ENCODE peak calls at places on chromosomes 2 and 18, in four cellular contexts. One of them, this sample, is unnamed. For H3K9me3, the result is how much of the 10 kb centered on the place peaks cover.

GRCh38 chr2:189658808-189659207 is 2.5 kb upstream of the ASNSD1 start:
- DNase-seq in psoas muscle: no peak
- DNase-seq in aorta: no peak
- DNase-seq in heart left ventricle: no peak
- DNase-seq in this sample: no peak

GRCh38 chr2:86499326-86499725 is 58.2 kb downstream of the KDM3A start:
- DNase-seq in psoas muscle: no peak
- DNase-seq in heart left ventricle: no peak
- DNase-seq in aorta: no peak
- DNase-seq in this sample: no peak

GRCh38 chr18:362914-363295 is 95.1 kb upstream of the THOC1 start:
- DNase-seq in psoas muscle: no peak
- DNase-seq in aorta: no peak
- DNase-seq in heart left ventricle: no peak
- DNase-seq in this sample: no peak

GRCh38 chr2:226691265-226691664 is 108.4 kb downstream of the IRS1 start:
- DNase-seq in psoas muscle: no peak
- DNase-seq in aorta: no peak
- DNase-seq in heart left ventricle: no peak
- DNase-seq in this sample: no peak

GRCh38 chr2:241848761-241849615 is 9.7 kb downstream of the PDCD1 start:
- DNase-seq in psoas muscle: no peak
- DNase-seq in heart left ventricle: peak
- DNase-seq in aorta: peak
- DNase-seq in this sample: no peak

GRCh38 chr2:58569460-58570185 is 328.5 kb upstream of the FANCL start:
- DNase-seq in aorta: no peak
- DNase-seq in heart left ventricle: no peak
- DNase-seq in psoas muscle: no peak
- DNase-seq in this sample: no peak

GRCh38 chr18:79121746-79122474 is 52.7 kb downstream of the ATP9B start:
- DNase-seq in heart left ventricle: no peak
- DNase-seq in psoas muscle: no peak
- DNase-seq in aorta: no peak
- DNase-seq in this sample: no peak

GRCh38 chr2:174967693-174968260 is 37.4 kb downstream of the CHN1 start:
- DNase-seq in aorta: no peak
- DNase-seq in psoas muscle: no peak
- DNase-seq in heart left ventricle: no peak
- DNase-seq in this sample: no peak

GRCh38 chr2:132670961-132671781 is 1.2 kb upstream of the LYPD1 start:
- DNase-seq in heart left ventricle: no peak
- DNase-seq in psoas muscle: no peak
- DNase-seq in aorta: peak
- DNase-seq in this sample: peak

GRCh38 chr2:25714740-25715139 is 41.4 kb upstream of the DTNB start:
- DNase-seq in heart left ventricle: no peak
- DNase-seq in aorta: no peak
- DNase-seq in psoas muscle: no peak
- DNase-seq in this sample: no peak

GRCh38 chr2:207928079-207928478 is 97.2 kb downstream of the PLEKHM3 start:
- DNase-seq in heart left ventricle: no peak
- DNase-seq in psoas muscle: no peak
- DNase-seq in aorta: no peak
- DNase-seq in this sample: no peak

GRCh38 chr18:65753520-65753919 is 2.7 kb downstream of the CDH7 start:
- DNase-seq in heart left ventricle: no peak
- DNase-seq in psoas muscle: no peak
- DNase-seq in aorta: no peak
- DNase-seq in this sample: no peak

GRCh38 chr2:20595439-20596192 is 55.3 kb downstream of the HS1BP3 start:
- DNase-seq in heart left ventricle: peak
- DNase-seq in psoas muscle: peak
- DNase-seq in aorta: peak
- DNase-seq in this sample: no peak

GRCh38 chr2:7803515-7803914 is 878.3 kb upstream of the ID2 start:
- DNase-seq in aorta: no peak
- DNase-seq in heart left ventricle: no peak
- DNase-seq in psoas muscle: no peak
- DNase-seq in this sample: no peak

GRCh38 chr2:85652056-85652455 is 15.9 kb downstream of the SFTPB start:
- DNase-seq in psoas muscle: no peak
- DNase-seq in aorta: no peak
- DNase-seq in heart left ventricle: no peak
- DNase-seq in this sample: no peak

GRCh38 chr2:72965770-72966430 is 48.6 kb downstream of the EMX1 start:
- DNase-seq in aorta: no peak
- DNase-seq in psoas muscle: peak
- DNase-seq in heart left ventricle: no peak
- DNase-seq in this sample: no peak

GRCh38 chr18:8771930-8772329 is 66.6 kb downstream of the MTCL1 start:
- DNase-seq in heart left ventricle: peak
- DNase-seq in psoas muscle: no peak
- DNase-seq in aorta: no peak
- DNase-seq in this sample: no peak

DNA sequence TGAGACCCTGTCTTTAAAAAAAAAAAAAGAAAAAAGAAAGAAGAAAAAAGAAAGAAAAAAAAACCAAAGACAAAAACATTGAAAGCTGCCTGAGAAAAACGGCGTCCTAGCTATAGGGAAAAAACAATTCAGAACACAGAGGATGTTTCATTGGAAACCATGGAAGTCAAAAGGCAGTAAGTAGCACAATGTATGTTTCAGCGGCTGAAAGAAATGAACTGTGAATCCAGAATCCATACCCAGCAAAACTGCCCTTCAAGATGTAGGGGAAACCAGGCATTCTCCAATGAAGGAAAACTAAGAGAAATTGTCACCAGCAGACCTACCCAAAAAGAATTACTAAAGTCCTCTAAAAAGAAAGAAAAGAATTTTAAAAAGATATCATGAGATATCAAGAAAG is 27.6 kb downstream of the EVA1A start:
- DNase-seq in psoas muscle: no peak
- DNase-seq in aorta: no peak
- DNase-seq in heart left ventricle: no peak
- DNase-seq in this sample: no peak
- H3K9me3 ChIP-seq in psoas muscle: under half
- H3K9me3 ChIP-seq in aorta: under half
- H3K9me3 ChIP-seq in heart left ventricle: under half
- H3K9me3 ChIP-seq in this sample: under half

GRCh38 chr2:116517936-116518335 is 1296.6 kb upstream of the DDX18 start:
- DNase-seq in aorta: no peak
- DNase-seq in psoas muscle: no peak
- DNase-seq in heart left ventricle: no peak
- DNase-seq in this sample: no peak
- H3K9me3 ChIP-seq in aorta: under half
- H3K9me3 ChIP-seq in psoas muscle: under half
- H3K9me3 ChIP-seq in heart left ventricle: under half
- H3K9me3 ChIP-seq in this sample: under half

DNA sequence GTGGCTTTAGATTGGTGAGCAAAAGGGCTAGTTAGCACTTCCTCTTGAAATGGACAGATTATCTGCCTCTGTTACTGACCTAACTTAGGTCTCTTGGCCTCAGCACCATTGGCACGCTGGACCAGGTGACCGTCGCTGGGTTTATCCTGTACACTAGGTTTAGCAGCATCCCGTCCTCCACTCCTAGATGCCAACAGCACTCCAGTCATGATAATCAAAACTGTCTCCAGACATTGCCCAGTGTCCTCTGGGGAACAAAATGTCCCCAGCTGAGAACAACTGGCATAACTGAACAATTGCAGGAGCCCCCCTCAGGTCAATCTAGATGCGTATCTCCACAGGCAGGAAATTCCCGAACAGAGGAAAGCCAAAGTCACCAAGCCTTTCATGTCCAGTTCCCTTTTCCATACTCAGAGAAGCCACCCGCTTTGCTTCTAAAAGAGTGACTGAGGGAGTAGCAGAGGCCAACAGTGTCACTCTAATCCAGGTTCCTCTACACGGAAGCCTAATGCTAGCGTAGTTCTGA is 27.3 kb downstream of the E2F6 start:
- DNase-seq in heart left ventricle: no peak
- DNase-seq in psoas muscle: no peak
- DNase-seq in aorta: no peak
- DNase-seq in this sample: no peak
- H3K9me3 ChIP-seq in heart left ventricle: under half
- H3K9me3 ChIP-seq in psoas muscle: under half
- H3K9me3 ChIP-seq in aorta: under half
- H3K9me3 ChIP-seq in this sample: under half

GRCh38 chr2:80863166-80863714 is 558.7 kb upstream of the LRRTM1 start:
- DNase-seq in psoas muscle: no peak
- DNase-seq in heart left ventricle: no peak
- DNase-seq in aorta: no peak
- DNase-seq in this sample: no peak
- H3K9me3 ChIP-seq in psoas muscle: under half
- H3K9me3 ChIP-seq in heart left ventricle: under half
- H3K9me3 ChIP-seq in aorta: under half
- H3K9me3 ChIP-seq in this sample: under half

DNA sequence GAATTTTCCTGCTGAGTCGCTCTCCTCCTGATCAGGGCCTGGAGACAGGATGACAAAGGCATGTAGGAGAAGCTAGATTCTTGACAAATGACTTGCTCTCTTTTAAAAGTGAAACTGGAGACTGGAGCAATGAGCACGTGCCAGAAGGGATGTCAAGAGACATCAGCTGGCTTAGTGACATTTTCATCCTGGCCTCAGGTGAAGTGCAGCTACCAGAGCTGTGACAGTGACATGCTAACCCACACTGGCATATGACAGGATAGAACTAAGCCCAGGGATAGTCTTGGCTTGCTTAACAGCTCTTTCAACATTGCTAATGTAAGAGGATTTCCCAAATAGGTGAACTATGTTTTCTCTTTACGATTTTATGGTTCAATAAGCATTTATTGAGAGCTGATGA is 757.5 kb upstream of the DDX18 start:
- DNase-seq in heart left ventricle: no peak
- DNase-seq in psoas muscle: no peak
- DNase-seq in aorta: no peak
- DNase-seq in this sample: no peak
- H3K9me3 ChIP-seq in heart left ventricle: under half
- H3K9me3 ChIP-seq in psoas muscle: under half
- H3K9me3 ChIP-seq in aorta: under half
- H3K9me3 ChIP-seq in this sample: under half

GRCh38 chr2:33363599-33364300 is 112.7 kb upstream of the RASGRP3 start:
- DNase-seq in heart left ventricle: no peak
- DNase-seq in psoas muscle: no peak
- DNase-seq in aorta: no peak
- DNase-seq in this sample: no peak
- H3K9me3 ChIP-seq in heart left ventricle: under half
- H3K9me3 ChIP-seq in psoas muscle: under half
- H3K9me3 ChIP-seq in aorta: under half
- H3K9me3 ChIP-seq in this sample: under half

GRCh38 chr2:172531309-172531708 is 24.6 kb upstream of the PDK1 start:
- DNase-seq in heart left ventricle: no peak
- DNase-seq in aorta: no peak
- DNase-seq in psoas muscle: no peak
- DNase-seq in this sample: no peak
- H3K9me3 ChIP-seq in heart left ventricle: under half
- H3K9me3 ChIP-seq in aorta: under half
- H3K9me3 ChIP-seq in psoas muscle: under half
- H3K9me3 ChIP-seq in this sample: under half

GRCh38 chr18:71442830-71443229 is 1101.3 kb downstream of the CBLN2 start:
- DNase-seq in psoas muscle: no peak
- DNase-seq in heart left ventricle: no peak
- DNase-seq in aorta: no peak
- DNase-seq in this sample: no peak

DNA sequence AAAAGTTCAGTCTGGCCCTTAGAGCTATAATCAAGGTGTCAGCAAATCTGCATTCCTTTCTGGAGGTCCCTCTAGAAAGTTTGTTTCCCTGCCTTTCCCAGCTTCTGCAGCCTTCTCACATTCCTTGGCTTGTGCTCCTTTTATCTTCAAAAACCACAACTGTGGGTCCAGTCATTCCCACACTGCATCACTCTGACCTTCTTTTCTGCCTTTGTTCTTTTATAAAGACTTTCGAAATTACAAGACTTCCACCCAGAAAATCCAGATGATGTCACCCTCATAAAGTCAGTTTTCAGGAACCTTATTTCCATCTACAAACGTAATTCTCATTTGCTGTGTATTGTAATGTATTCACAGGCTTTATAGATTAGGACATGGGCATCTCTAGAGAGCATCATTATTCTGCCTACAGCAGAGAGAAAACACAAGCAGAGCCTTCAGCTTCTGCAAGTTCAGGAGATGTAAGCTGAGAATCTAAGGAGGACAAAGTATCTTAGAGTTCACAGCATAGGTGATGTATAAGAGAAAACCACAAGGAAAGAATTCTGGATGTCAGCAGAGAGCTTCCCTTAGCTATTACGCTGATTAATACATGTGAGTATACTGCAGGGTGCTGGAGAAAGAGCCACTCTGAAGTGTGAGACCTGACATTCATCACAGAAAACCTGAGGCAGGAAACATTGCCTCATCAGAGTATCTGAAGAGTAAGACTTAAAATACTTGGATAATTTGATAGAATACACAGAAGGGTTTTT is 1100.2 kb downstream of the CBLN2 start:
- DNase-seq in aorta: no peak
- DNase-seq in psoas muscle: no peak
- DNase-seq in heart left ventricle: no peak
- DNase-seq in this sample: no peak
- H3K9me3 ChIP-seq in aorta: under half
- H3K9me3 ChIP-seq in psoas muscle: under half
- H3K9me3 ChIP-seq in heart left ventricle: under half
- H3K9me3 ChIP-seq in this sample: under half

GRCh38 chr2:5060956-5061355 is 631.2 kb upstream of the SOX11 start:
- DNase-seq in heart left ventricle: no peak
- DNase-seq in aorta: no peak
- DNase-seq in psoas muscle: no peak
- DNase-seq in this sample: no peak

GRCh38 chr2:5052905-5053304 is 639.3 kb upstream of the SOX11 start:
- DNase-seq in heart left ventricle: no peak
- DNase-seq in aorta: no peak
- DNase-seq in psoas muscle: no peak
- DNase-seq in this sample: no peak

GRCh38 chr2:5057895-5058294 is 634.3 kb upstream of the SOX11 start:
- DNase-seq in heart left ventricle: no peak
- DNase-seq in psoas muscle: no peak
- DNase-seq in aorta: no peak
- DNase-seq in this sample: no peak
- H3K9me3 ChIP-seq in heart left ventricle: under half
- H3K9me3 ChIP-seq in psoas muscle: under half
- H3K9me3 ChIP-seq in aorta: under half
- H3K9me3 ChIP-seq in this sample: under half